ENCODE peak calls at places on chromosome 1, in four cellular contexts. F is activated CD4-positive, alpha-beta T cell treated with anti-CD3 and anti-CD28 coated beads, Interleukin-2, amount 50 U/mL, for 48 hours; L is epithelial cell of esophagus; W is activated CD8-positive, alpha-beta memory T cell treated with anti-CD3 and anti-CD28 coated beads, Interleukin-2, amount 50 U/mL, for 4 hours. U is an unnamed sample.

GRCh38 chr1:221100196-221100950 is 221.1 kb downstream of the HLX start:
- DNase-seq in L (no peak), F (no peak), W (no peak), U (peak)

GRCh38 chr1:1629430-1630190 is 2.4 kb upstream of the MMP23B start:
- DNase-seq in W (peak), L (no peak), F (peak), U (no peak)

GRCh38 chr1:114346480-114347029 is 164.4 kb downstream of the TRIM33 start:
- DNase-seq in L (peak), F (peak), W (peak), U (peak)

GRCh38 chr1:22756053-22756730 is 45.6 kb downstream of the EPHB2 start:
- DNase-seq in F (no peak), W (no peak), L (no peak), U (no peak)

GRCh38 chr1:110544753-110545152 is 25.8 kb upstream of the KCNA10 start:
- DNase-seq in F (no peak), L (no peak), W (no peak), U (no peak)

GRCh38 chr1:36177589-36178463 is 21.9 kb downstream of the MAP7D1 start:
- DNase-seq in W (no peak), F (no peak), L (no peak), U (no peak)

GRCh38 chr1:68036946-68037345 is 13.5 kb downstream of the DIRAS3 start:
- DNase-seq in W (no peak), L (no peak), F (no peak), U (no peak)

GRCh38 chr1:147545133-147545532 is 3.8 kb downstream of the BCL9 start:
- DNase-seq in W (peak), F (peak), L (peak), U (peak)

GRCh38 chr1:219798283-219799030 is 129.9 kb downstream of the SLC30A10 start:
- DNase-seq in W (no peak), F (no peak), L (peak), U (no peak)

GRCh38 chr1:33985166-33985565 is 121.3 kb downstream of the HMGB4 start:
- DNase-seq in W (no peak), L (no peak), F (no peak), U (no peak)

GRCh38 chr1:160078392-160079195 is 2.7 kb upstream of the KCNJ9 start:
- DNase-seq in F (peak), W (peak), L (peak), U (peak)